ENCODE peak calls at places on chromosomes 5 and 9, in five cellular contexts. L is amygdala, K is GM19239, F is neural progenitor cell, Q is fibroblast of pulmonary artery. M is an unnamed sample.

GRCh38 chr9:4666042-4666699 is at the start of gene SPATA6L:
- DNase-seq in F (peak; percentile 43), Q (peak; percentile 60), L (peak; percentile 13), K (no peak), M (peak; percentile 66)

GRCh38 chr5:81749186-81749561 is 1.7 kb downstream of the SSBP2 start:
- DNase-seq in F (peak; percentile 22), K (no peak), Q (peak; percentile 42), L (no peak), M (no peak)

GRCh38 chr9:91034976-91035824 is 233.6 kb downstream of the SYK start:
- DNase-seq in Q (no peak), K (no peak), F (no peak), L (no peak), M (no peak)

GRCh38 chr5:116273458-116274242 is 188.8 kb downstream of the COMMD10 start:
- DNase-seq in L (no peak), F (no peak), K (peak; percentile 1), Q (no peak), M (no peak)

GRCh38 chr9:118459832-118460425 is 755.7 kb downstream of the TLR4 start:
- DNase-seq in L (no peak), Q (no peak), K (no peak), F (no peak), M (peak; percentile 23)

GRCh38 chr5:173265433-173265832 is 30.4 kb upstream of the NKX2-5 start:
- DNase-seq in L (no peak), Q (no peak), F (no peak), K (no peak), M (no peak)

GRCh38 chr5:1743769-1744085 is 55.9 kb downstream of the MRPL36 start:
- DNase-seq in F (no peak), K (no peak), L (no peak), Q (no peak), M (peak; percentile 4)

GRCh38 chr5:123035320-123035949 is 1.1 kb downstream of the PPIC start:
- DNase-seq in Q (peak; percentile 29), K (peak; percentile 14), F (peak; percentile 69), L (no peak), M (peak; percentile 67)

GRCh38 chr9:137168575-137168906 is 1.3 kb downstream of the LRRC26 start:
- DNase-seq in K (no peak), F (peak; percentile 35), Q (no peak), L (no peak), M (no peak)

GRCh38 chr5:115150512-115150911 is 19.2 kb downstream of the TRIM36 start:
- DNase-seq in Q (no peak), L (no peak), K (no peak), F (no peak), M (peak; percentile 14)

GRCh38 chr9:131704195-131704983 is 35.5 kb downstream of the RAPGEF1 start:
- DNase-seq in K (no peak), L (no peak), F (no peak), Q (no peak), M (peak; percentile 42)

GRCh38 chr5:172149073-172149472 is 39.0 kb downstream of the STK10 start:
- DNase-seq in K (no peak), L (no peak), Q (peak; percentile 73), F (no peak), M (no peak)

GRCh38 chr5:43140286-43140685 is 19.6 kb downstream of the ZNF131 start:
- DNase-seq in Q (peak; percentile 51), F (no peak), L (no peak), K (no peak), M (no peak)

GRCh38 chr5:149264432-149265069 is 7.1 kb upstream of the AFAP1L1 start:
- DNase-seq in F (peak; percentile 67), K (no peak), Q (no peak), L (no peak), M (peak; percentile 59)

GRCh38 chr5:157913575-157913974 is 54.6 kb upstream of the CLINT1 start:
- DNase-seq in L (no peak), Q (no peak), F (peak; percentile 82), K (no peak), M (peak; percentile 12)

GRCh38 chr9:101495810-101496209 is 37.8 kb upstream of the RNF20 start:
- DNase-seq in Q (peak; percentile 17), K (no peak), F (no peak), L (no peak), M (no peak)

GRCh38 chr9:86035827-86036440 is 63.4 kb downstream of the GOLM1 start:
- DNase-seq in L (no peak), K (no peak), Q (no peak), F (no peak), M (no peak)

GRCh38 chr5:113166710-113167366 is 190.2 kb downstream of the DCP2 start:
- DNase-seq in F (peak; percentile 8), Q (peak; percentile 58), K (no peak), L (no peak), M (no peak)

M was measured in WERI-Rb-1.